ENCODE peak calls at places on chromosomes 2 and 18, in eight cellular contexts. T, L, E, B, C, F, U and A are unnamed samples.

GRCh38 chr2:230935132-230935435 is 10.0 kb upstream of the GPR55 start:
- DNase-seq in T (no peak), C (no peak), B (no peak), L (no peak), F (no peak), E (peak; percentile 10), U (no peak), A (no peak)

GRCh38 chr18:48545690-48546365 is 7.0 kb downstream of the CTIF start:
- DNase-seq in C (no peak), F (peak; percentile 91), T (peak; percentile 42), U (peak; percentile 92), E (peak; percentile 31), B (peak; percentile 49), L (no peak), A (peak; percentile 36)

GRCh38 chr18:13369353-13369752 is 150.8 kb downstream of the LDLRAD4 start:
- DNase-seq in C (no peak), B (no peak), E (no peak), F (no peak), U (no peak), L (no peak), T (no peak), A (no peak)

GRCh38 chr2:102585704-102586404 is 33.5 kb upstream of the SLC9A2 start:
- DNase-seq in C (no peak), L (no peak), U (no peak), B (no peak), F (peak; percentile 30), E (peak; percentile 69), T (no peak), A (no peak)

GRCh38 chr2:153386481-153386891 is 92.1 kb downstream of the RPRM start:
- DNase-seq in F (no peak), T (no peak), E (no peak), C (no peak), U (no peak), B (no peak), L (no peak), A (no peak)

GRCh38 chr2:18799397-18799796 is 210.0 kb upstream of the NT5C1B start:
- DNase-seq in F (no peak), B (no peak), C (no peak), E (no peak), L (no peak), U (no peak), T (no peak), A (no peak)

GRCh38 chr2:9800975-9801723 is 42.1 kb upstream of the TAF1B start:
- DNase-seq in F (no peak), U (no peak), T (no peak), L (peak; percentile 98), E (no peak), B (no peak), C (no peak), A (peak; percentile 53)

GRCh38 chr2:152694161-152694661 is 23.1 kb downstream of the PRPF40A start:
- DNase-seq in F (no peak), T (no peak), L (no peak), E (no peak), C (no peak), U (peak; percentile 20), B (no peak), A (no peak)

GRCh38 chr18:45802814-45803492 is 22.5 kb upstream of the SIGLEC15 start:
- DNase-seq in T (no peak), U (peak; percentile 94), B (no peak), C (peak; percentile 93), F (no peak), L (peak; percentile 91), E (no peak), A (no peak)

GRCh38 chr18:3015203-3015590 is 2.3 kb upstream of the LPIN2 start:
- DNase-seq in T (no peak), E (no peak), U (peak; percentile 93), C (peak; percentile 61), F (no peak), B (no peak), L (no peak), A (no peak)

GRCh38 chr2:106885981-106886915 is at the start of gene ST6GAL2:
- DNase-seq in F (peak; percentile 72), U (no peak), C (no peak), E (no peak), B (peak; percentile 27), L (no peak), T (no peak), A (no peak)

GRCh38 chr2:19709553-19709952 is 192.2 kb downstream of the TTC32 start:
- DNase-seq in L (no peak), T (no peak), U (peak; percentile 37), B (no peak), F (no peak), C (no peak), E (no peak), A (no peak)

GRCh38 chr2:212958757-212959295 is 192.6 kb downstream of the IKZF2 start:
- DNase-seq in F (no peak), C (no peak), L (no peak), U (no peak), E (no peak), B (no peak), T (no peak), A (no peak)

GRCh38 chr2:8412586-8412985 is 269.3 kb upstream of the ID2 start:
- DNase-seq in F (peak; percentile 5), T (peak; percentile 70), C (no peak), E (no peak), L (no peak), U (no peak), B (peak; percentile 80), A (no peak)

GRCh38 chr2:219658447-219658846 is 31.0 kb downstream of the SLC4A3 start:
- DNase-seq in E (no peak), B (no peak), U (no peak), F (no peak), L (no peak), C (no peak), T (no peak), A (no peak)

GRCh38 chr2:46794693-46795317 is 120.8 kb downstream of the MCFD2 start:
- DNase-seq in T (no peak), U (no peak), B (no peak), F (no peak), C (no peak), E (no peak), L (no peak), A (no peak)

GRCh38 chr2:14750433-14750832 is 117.9 kb downstream of the LRATD1 start:
- DNase-seq in T (no peak), C (no peak), L (no peak), E (no peak), U (no peak), F (no peak), B (no peak), A (no peak)

GRCh38 chr18:54774971-54775665 is 53.2 kb upstream of the RAB27B start:
- DNase-seq in E (no peak), U (peak; percentile 11), C (no peak), L (no peak), B (no peak), T (no peak), F (no peak), A (no peak)

GRCh38 chr2:102451968-102452367 is 21.1 kb upstream of the SLC9A4 start:
- DNase-seq in C (no peak), L (no peak), B (no peak), U (no peak), T (no peak), F (peak; percentile 9), E (no peak), A (no peak)

GRCh38 chr2:172273910-172274571 is 153.3 kb upstream of the ITGA6 start:
- DNase-seq in C (no peak), F (no peak), E (no peak), L (no peak), B (no peak), T (no peak), U (no peak), A (no peak)

GRCh38 chr2:43754180-43754579 is 19.7 kb upstream of the DYNC2LI1 start:
- DNase-seq in E (no peak), C (no peak), U (no peak), F (peak; percentile 28), L (no peak), B (no peak), T (no peak), A (no peak)

GRCh38 chr2:74507926-74508520 is 528 bp upstream of the PCGF1 start:
- DNase-seq in L (no peak), T (no peak), C (no peak), B (peak; percentile 24), U (peak; percentile 21), E (no peak), F (peak; percentile 69), A (no peak)

GRCh38 chr2:235551965-235552364 is 58.1 kb downstream of the AGAP1 start:
- DNase-seq in E (peak; percentile 68), U (peak; percentile 81), F (peak; percentile 83), C (peak; percentile 22), L (no peak), T (no peak), B (peak; percentile 25), A (peak; percentile 36)

GRCh38 chr2:63048367-63049171 is 2.1 kb upstream of the OTX1 start:
- DNase-seq in E (no peak), U (peak; percentile 25), F (peak; percentile 79), C (no peak), L (no peak), T (no peak), B (no peak), A (no peak)

GRCh38 chr2:187842978-187843847 is 289.0 kb upstream of the TFPI start:
- DNase-seq in L (peak; percentile 28), E (no peak), C (peak; percentile 53), U (peak; percentile 75), F (peak; percentile 91), T (no peak), B (no peak), A (no peak)

GRCh38 chr2:164780611-164781167 is 60.9 kb downstream of the COBLL1 start:
- DNase-seq in F (no peak), U (no peak), E (no peak), B (no peak), T (no peak), L (no peak), C (no peak), A (no peak)
- H3K4me1 ChIP-seq in F (no peaks in the 10 kb centered on the region), U (peaks cover 34% of the 10 kb centered on the region), E (peaks cover 72% of the 10 kb centered on the region), B (peaks cover 79% of the 10 kb centered on the region), T (no peaks in the 10 kb centered on the region), L (peaks cover 12% of the 10 kb centered on the region), C (no peaks in the 10 kb centered on the region), A (peaks cover 8% of the 10 kb centered on the region)

GRCh38 chr2:156320491-156320896 is 12.0 kb downstream of the NR4A2 start:
- DNase-seq in L (no peak), C (no peak), F (peak; percentile 75), T (peak; percentile 42), E (peak; percentile 38), U (no peak), B (peak; percentile 30), A (no peak)
- H3K36me3 ChIP-seq in L (no peaks in the 10 kb centered on the region), C (peaks cover 7% of the 10 kb centered on the region), F (no peaks in the 10 kb centered on the region), T (no peaks in the 10 kb centered on the region), E (peaks cover 10% of the 10 kb centered on the region), U (no peaks in the 10 kb centered on the region), B (peaks cover 8% of the 10 kb centered on the region), A (no peaks in the 10 kb centered on the region)

GRCh38 chr2:30807249-30807648 is at the start of gene CAPN13:
- DNase-seq in C (peak; percentile 32), U (no peak), B (no peak), T (no peak), L (no peak), F (peak; percentile 75), E (peak; percentile 84), A (peak; percentile 56)
- TF ChIP-seq CTCF in C (no peak), U (no peak), B (no peak), T (no peak), L (no peak), F (no peak), E (peak; percentile 27), A (no peak)

DNA sequence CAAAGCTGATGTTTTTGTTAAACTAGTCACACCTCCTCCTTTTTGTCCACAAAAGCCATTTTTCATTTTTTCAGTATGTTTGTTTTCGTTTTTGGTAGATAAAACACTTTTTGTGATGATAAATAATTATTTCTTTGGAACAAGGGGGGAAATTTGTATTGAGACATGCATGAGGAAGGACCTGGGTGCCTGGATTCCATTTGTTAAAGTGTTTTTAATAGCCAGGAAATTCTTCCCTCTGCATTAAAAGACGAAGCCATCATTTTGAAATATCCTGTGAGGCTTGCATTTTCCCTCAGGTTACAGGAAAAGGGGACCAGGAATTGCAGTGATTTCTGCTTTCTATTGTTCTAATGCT is 52.1 kb upstream of the CTLA4 start:
- DNase-seq in C (no peak), B (no peak), E (no peak), L (no peak), F (no peak), T (no peak), U (no peak), A (no peak)
- H3K4me1 ChIP-seq in C (peaks cover 4% of the 10 kb centered on the region), B (peaks cover 29% of the 10 kb centered on the region), E (peaks cover 49% of the 10 kb centered on the region), L (peaks cover 10% of the 10 kb centered on the region), F (no peaks in the 10 kb centered on the region), T (no peaks in the 10 kb centered on the region), U (peaks cover 32% of the 10 kb centered on the region), A (no peaks in the 10 kb centered on the region)